ENCODE peak calls at places on chromosomes 12 and 14, in five cellular contexts. O is stimulated activated CD4-positive, alpha-beta T cell treated with anti-CD3 and anti-CD28 coated beads, Interleukin-4, amount 100 ng/mL, for 24 hours; I is pancreas; E is stimulated activated CD8-positive, alpha-beta memory T cell treated with anti-CD3 and anti-CD28 coated beads, Interleukin-12 subunit alpha, Interleukin-12 subunit beta, amount 100 ng/mL, for 4 hours; N is effector memory CD8-positive, alpha-beta T cell. G is an unnamed sample.

GRCh38 chr12:40229690-40230651 is 5.2 kb downstream of the LRRK2 start:
- DNase-seq in E (no peak), I (no peak), O (no peak), N (no peak), G (no peak)

GRCh38 chr14:22303589-22304195 is 285.3 kb downstream of the DAD1 start:
- DNase-seq in I (no peak), E (no peak), O (no peak), N (no peak), G (peak; percentile 20)

GRCh38 chr14:64974563-64974962 is 2.4 kb upstream of the RAB15 start:
- DNase-seq in I (no peak), O (no peak), E (no peak), N (no peak), G (no peak)

GRCh38 chr12:84172823-84173424 is 739.7 kb downstream of the SLC6A15 start:
- DNase-seq in E (no peak), N (no peak), O (no peak), I (no peak), G (no peak)

GRCh38 chr12:76144253-76144564 is 59.7 kb upstream of the NAP1L1 start:
- DNase-seq in I (no peak), N (peak; percentile 16), O (peak; percentile 35), E (peak; percentile 14), G (peak; percentile 61)

GRCh38 chr12:90124289-90124688 is 415.7 kb upstream of the ATP2B1 start:
- DNase-seq in E (no peak), N (no peak), O (no peak), I (no peak), G (no peak)

GRCh38 chr14:100608586-100609330 is 21.5 kb upstream of the BEGAIN start:
- DNase-seq in O (no peak), I (peak; percentile 35), N (no peak), E (no peak), G (no peak)

GRCh38 chr14:101634453-101635237 is 73.3 kb downstream of the DIO3 start:
- DNase-seq in E (no peak), I (no peak), O (no peak), N (no peak), G (no peak)

GRCh38 chr14:35301334-35302210 is 9.4 kb downstream of the PSMA6 start:
- DNase-seq in E (no peak), O (no peak), N (no peak), I (no peak), G (peak; percentile 14)

GRCh38 chr12:64522807-64523206 is 70.9 kb downstream of the TBK1 start:
- DNase-seq in E (no peak), I (no peak), O (no peak), N (no peak), G (no peak)

GRCh38 chr12:109126781-109127180 is 10.4 kb downstream of the ACACB start:
- DNase-seq in I (no peak), N (no peak), O (no peak), E (no peak), G (no peak)

GRCh38 chr12:42584539-42585174 is 4.9 kb downstream of the PRICKLE1 start:
- DNase-seq in O (no peak), E (no peak), I (no peak), N (no peak), G (peak; percentile 6)

GRCh38 chr12:14111230-14111865 is 129.9 kb upstream of the GRIN2B start:
- DNase-seq in N (no peak), I (no peak), O (no peak), E (no peak), G (no peak)

GRCh38 chr12:19430988-19431387 is 8.3 kb upstream of the AEBP2 start:
- DNase-seq in I (no peak), O (no peak), N (no peak), E (no peak), G (no peak)

GRCh38 chr12:103373088-103373523 is 122.7 kb downstream of the C12orf42 start:
- DNase-seq in N (no peak), O (no peak), E (no peak), I (no peak), G (no peak)

GRCh38 chr12:104456417-104456949 is at the start of gene CHST11:
- DNase-seq in I (peak; percentile 89), N (peak; percentile 67), E (peak; percentile 65), O (peak; percentile 77), G (peak; percentile 93)

GRCh38 chr12:52670961-52671360 is 9.2 kb downstream of the KRT1 start:
- DNase-seq in E (no peak), I (no peak), O (no peak), N (no peak), G (no peak)

GRCh38 chr12:91367234-91367849 is 184.7 kb upstream of the DCN start:
- DNase-seq in O (no peak), N (no peak), E (no peak), I (no peak), G (peak; percentile 33)

GRCh38 chr12:27709932-27710591 is 570 bp upstream of the MRPS35 start:
- DNase-seq in N (no peak), O (no peak), E (no peak), I (peak; percentile 60), G (peak; percentile 70)

GRCh38 chr12:52515927-52516831 is 4.0 kb downstream of the KRT5 start:
- DNase-seq in I (no peak), E (no peak), N (no peak), O (no peak), G (no peak)

GRCh38 chr12:83049306-83049705 is 362.6 kb downstream of the TMTC2 start:
- DNase-seq in I (no peak), E (no peak), N (no peak), O (no peak), G (no peak)

GRCh38 chr12:90234455-90234854 is 525.8 kb upstream of the ATP2B1 start:
- DNase-seq in O (no peak), E (no peak), I (no peak), N (no peak), G (no peak)

GRCh38 chr14:105052110-105052458 is 13.1 kb downstream of the GPR132 start:
- DNase-seq in I (no peak), O (no peak), E (no peak), N (no peak), G (no peak)

GRCh38 chr14:77133718-77134338 is 7.8 kb downstream of the ZDHHC22 start:
- DNase-seq in E (no peak), I (peak; percentile 73), O (peak; percentile 55), N (peak; percentile 40), G (peak; percentile 82)

GRCh38 chr12:123150804-123151678 is at the start of gene PITPNM2:
- DNase-seq in E (peak; percentile 49), O (peak; percentile 52), I (peak; percentile 87), N (peak; percentile 53), G (peak; percentile 74)

GRCh38 chr12:54549774-54550451 is 512 bp downstream of the PDE1B start:
- DNase-seq in I (no peak), N (no peak), O (peak; percentile 54), E (no peak), G (no peak)

GRCh38 chr14:93126124-93126523 is 10.4 kb upstream of the ITPK1 start:
- DNase-seq in N (no peak), O (no peak), E (no peak), I (no peak), G (no peak)

GRCh38 chr14:36944307-36945010 is 227.9 kb downstream of the SLC25A21 start:
- DNase-seq in E (no peak), I (no peak), N (no peak), O (no peak), G (peak; percentile 34)

GRCh38 chr12:127223011-127223410 is 1044.0 kb upstream of the TMEM132C start:
- DNase-seq in I (no peak), E (no peak), O (no peak), N (no peak), G (no peak)

GRCh38 chr12:92140919-92141536 is 4.6 kb downstream of the BTG1 start:
- DNase-seq in O (no peak), N (no peak), E (no peak), I (no peak), G (peak; percentile 51)

GRCh38 chr12:79547735-79548347 is 142.9 kb downstream of the PAWR start:
- DNase-seq in O (no peak), I (no peak), E (no peak), N (no peak), G (peak; percentile 93)

GRCh38 chr12:28622416-28622815 is 432.2 kb downstream of the CCDC91 start:
- DNase-seq in O (no peak), E (no peak), I (no peak), N (no peak), G (peak; percentile 8)

GRCh38 chr12:64678835-64679234 is 68.5 kb downstream of the RASSF3 start:
- DNase-seq in N (no peak), E (no peak), O (no peak), I (no peak), G (no peak)

GRCh38 chr14:102540310-102541028 is 30.9 kb upstream of the ANKRD9 start:
- DNase-seq in O (no peak), I (no peak), E (no peak), N (no peak), G (peak; percentile 46)